ENCODE peak calls at places on chromosomes 3 and 15, in seven cellular contexts. N, A, Q, E, Z, P and W are unnamed samples.

GRCh38 chr3:50606596-50606995 is 5.0 kb downstream of the CISH start:
- DNase-seq in N (no peak), A (peak), Q (no peak), E (no peak), Z (no peak), P (no peak), W (peak)

GRCh38 chr3:142180761-142181362 is 31.5 kb upstream of the TFDP2 start:
- DNase-seq in N (peak), A (peak), Q (no peak), E (no peak), Z (peak), P (peak), W (no peak)

GRCh38 chr15:71186267-71186666 is 71.0 kb downstream of the THSD4 start:
- DNase-seq in N (no peak), A (no peak), Q (no peak), E (no peak), Z (no peak), P (no peak), W (no peak)

GRCh38 chr15:63045438-63046278 is 3.1 kb downstream of the TPM1 start:
- DNase-seq in N (no peak), A (no peak), Q (no peak), E (no peak), Z (no peak), P (no peak), W (no peak)

GRCh38 chr3:194310060-194310481 is 41.1 kb downstream of the CPN2 start:
- DNase-seq in N (no peak), A (no peak), Q (no peak), E (no peak), Z (no peak), P (no peak), W (no peak)

GRCh38 chr15:66613743-66614142 is 47.9 kb upstream of the LCTL start:
- DNase-seq in N (no peak), A (no peak), Q (no peak), E (no peak), Z (no peak), P (no peak), W (no peak)

GRCh38 chr15:52318729-52319500 is 23.3 kb upstream of the MYO5C start:
- DNase-seq in N (peak), A (no peak), Q (no peak), E (no peak), Z (no peak), P (no peak), W (no peak)

GRCh38 chr3:159075302-159075701 is 273.4 kb downstream of the MFSD1 start:
- DNase-seq in N (no peak), A (no peak), Q (no peak), E (no peak), Z (no peak), P (no peak), W (no peak)

GRCh38 chr3:127044996-127045395 is 62.1 kb downstream of the PLXNA1 start:
- DNase-seq in N (no peak), A (no peak), Q (no peak), E (no peak), Z (peak), P (peak), W (no peak)

GRCh38 chr15:63600001-63600645 is 2.9 kb downstream of the FBXL22 start:
- DNase-seq in N (peak), A (peak), Q (no peak), E (no peak), Z (peak), P (peak), W (peak)

GRCh38 chr15:69299451-69300128 is 878 bp downstream of the PAQR5 start:
- DNase-seq in N (no peak), A (no peak), Q (no peak), E (no peak), Z (no peak), P (no peak), W (no peak)

GRCh38 chr15:29233566-29233965 is 36.1 kb downstream of the NSMCE3 start:
- DNase-seq in N (no peak), A (no peak), Q (no peak), E (no peak), Z (no peak), P (no peak), W (no peak)

GRCh38 chr15:88987951-88988671 is 74.9 kb upstream of the MFGE8 start:
- DNase-seq in N (no peak), A (no peak), Q (no peak), E (no peak), Z (no peak), P (no peak), W (no peak)

GRCh38 chr15:41982133-41982930 is 10.0 kb upstream of the EHD4 start:
- DNase-seq in N (no peak), A (no peak), Q (no peak), E (no peak), Z (no peak), P (no peak), W (no peak)

GRCh38 chr15:83310521-83311456 is 26.3 kb upstream of the BNC1 start:
- DNase-seq in N (no peak), A (no peak), Q (no peak), E (no peak), Z (no peak), P (no peak), W (no peak)

GRCh38 chr15:55694652-55695150 is 48.3 kb downstream of the PRTG start:
- DNase-seq in N (no peak), A (no peak), Q (no peak), E (no peak), Z (peak), P (no peak), W (no peak)

GRCh38 chr15:61030451-61030850 is 198.7 kb downstream of the RORA start:
- DNase-seq in N (no peak), A (no peak), Q (no peak), E (no peak), Z (no peak), P (no peak), W (no peak)

GRCh38 chr15:69548771-69549170 is 96.2 kb downstream of the RPLP1 start:
- DNase-seq in N (no peak), A (no peak), Q (no peak), E (no peak), Z (no peak), P (no peak), W (no peak)

GRCh38 chr15:94478763-94479162 is 247.4 kb downstream of the MCTP2 start:
- DNase-seq in N (no peak), A (no peak), Q (no peak), E (no peak), Z (no peak), P (peak), W (no peak)

GRCh38 chr3:71511037-71511436 is 72.5 kb downstream of the FOXP1 start:
- DNase-seq in N (no peak), A (no peak), Q (no peak), E (no peak), Z (peak), P (no peak), W (no peak)

GRCh38 chr3:37337481-37337880 is 163.1 kb upstream of the LRRFIP2 start:
- DNase-seq in N (no peak), A (no peak), Q (no peak), E (no peak), Z (no peak), P (no peak), W (no peak)

GRCh38 chr3:71131893-71132314 is 451.6 kb downstream of the FOXP1 start:
- DNase-seq in N (no peak), A (no peak), Q (no peak), E (no peak), Z (no peak), P (no peak), W (no peak)

GRCh38 chr3:147962408-147963164 is 553.4 kb downstream of the ZIC1 start:
- DNase-seq in N (no peak), A (no peak), Q (no peak), E (no peak), Z (no peak), P (no peak), W (no peak)

GRCh38 chr3:51777985-51778384 is 1.1 kb downstream of the IQCF6 start:
- DNase-seq in N (peak), A (no peak), Q (no peak), E (no peak), Z (no peak), P (peak), W (no peak)

GRCh38 chr3:146131616-146132410 is 29.2 kb downstream of the PLOD2 start:
- DNase-seq in N (no peak), A (no peak), Q (peak), E (no peak), Z (peak), P (no peak), W (no peak)

GRCh38 chr15:58593870-58594269 is 155.6 kb downstream of the ADAM10 start:
- DNase-seq in N (no peak), A (no peak), Q (no peak), E (no peak), Z (no peak), P (no peak), W (no peak)

GRCh38 chr3:58471025-58471887 is 20.6 kb upstream of the KCTD6 start:
- DNase-seq in N (peak), A (peak), Q (peak), E (no peak), Z (peak), P (peak), W (no peak)

GRCh38 chr15:66212471-66212870 is 41.1 kb downstream of the MEGF11 start:
- DNase-seq in N (no peak), A (no peak), Q (no peak), E (no peak), Z (no peak), P (peak), W (no peak)

GRCh38 chr3:115922681-115923347 is 299.5 kb downstream of the GAP43 start:
- DNase-seq in N (no peak), A (no peak), Q (no peak), E (no peak), Z (peak), P (peak), W (no peak)

GRCh38 chr15:29410342-29410741 is 140.7 kb upstream of the NSMCE3 start:
- DNase-seq in N (no peak), A (no peak), Q (no peak), E (no peak), Z (no peak), P (no peak), W (no peak)

GRCh38 chr15:81575436-81576123 is 201.6 kb upstream of the TMC3 start:
- DNase-seq in N (no peak), A (no peak), Q (no peak), E (peak), Z (no peak), P (peak), W (no peak)

GRCh38 chr3:81218023-81218422 is 543.4 kb downstream of the GBE1 start:
- DNase-seq in N (no peak), A (no peak), Q (no peak), E (no peak), Z (peak), P (peak), W (no peak)

GRCh38 chr3:19272296-19272695 is 124.0 kb downstream of the KCNH8 start:
- DNase-seq in N (no peak), A (no peak), Q (no peak), E (no peak), Z (no peak), P (no peak), W (no peak)

GRCh38 chr3:5020262-5020722 is 41.1 kb downstream of the BHLHE40 start:
- DNase-seq in N (no peak), A (no peak), Q (no peak), E (no peak), Z (no peak), P (no peak), W (no peak)

GRCh38 chr3:30502051-30502741 is 104.2 kb upstream of the TGFBR2 start:
- DNase-seq in N (no peak), A (no peak), Q (no peak), E (no peak), Z (no peak), P (no peak), W (no peak)

GRCh38 chr3:15476378-15476777 is 45.1 kb downstream of the COLQ start:
- DNase-seq in N (no peak), A (no peak), Q (no peak), E (no peak), Z (no peak), P (no peak), W (no peak)

GRCh38 chr15:40310001-40310959 is 2.5 kb upstream of the PLCB2 start:
- DNase-seq in N (peak), A (peak), Q (no peak), E (peak), Z (peak), P (peak), W (peak)